ENCODE peak calls at places on chromosomes 16 and 17, in nine cellular contexts. H, D, I, N, Y, J, P, M and A are unnamed samples.

GRCh38 chr17:64230551-64231408 is 32.3 kb downstream of the TEX2 start:
- DNase-seq in H (no peak), D (peak; percentile 97), I (no peak), N (no peak), Y (peak; percentile 26), J (no peak), P (no peak), M (peak; percentile 90), A (peak; percentile 75)

GRCh38 chr16:15515992-15516391 is 81.6 kb downstream of the BMERB1 start:
- DNase-seq in H (no peak), D (no peak), I (no peak), N (no peak), Y (no peak), J (no peak), P (no peak), M (no peak), A (no peak)

GRCh38 chr16:74999683-75000480 is 1.1 kb downstream of the ZNRF1 start:
- DNase-seq in H (peak; percentile 84), D (peak; percentile 61), I (peak; percentile 52), N (peak; percentile 77), Y (peak; percentile 48), J (peak; percentile 59), P (peak; percentile 80), M (no peak), A (no peak)

GRCh38 chr16:30918614-30919013 is 4.8 kb upstream of the FBXL19 start:
- DNase-seq in H (no peak), D (no peak), I (no peak), N (no peak), Y (no peak), J (no peak), P (no peak), M (no peak), A (no peak)

GRCh38 chr17:67759355-67760171 is 41.8 kb downstream of the NOL11 start:
- DNase-seq in H (no peak), D (no peak), I (no peak), N (no peak), Y (peak; percentile 16), J (no peak), P (peak; percentile 65), M (peak; percentile 65), A (peak; percentile 28)

GRCh38 chr17:46878055-46878454 is 26.7 kb downstream of the WNT9B start:
- DNase-seq in H (peak; percentile 88), D (no peak), I (no peak), N (peak; percentile 70), Y (peak; percentile 34), J (no peak), P (peak; percentile 73), M (no peak), A (no peak)

GRCh38 chr17:16944334-16945140 is 27.4 kb downstream of the TNFRSF13B start:
- DNase-seq in H (no peak), D (no peak), I (no peak), N (no peak), Y (no peak), J (no peak), P (peak; percentile 46), M (no peak), A (no peak)

GRCh38 chr16:4209657-4210056 is 32.2 kb downstream of the SRL start:
- DNase-seq in H (no peak), D (no peak), I (peak; percentile 75), N (no peak), Y (no peak), J (no peak), P (no peak), M (no peak), A (no peak)

GRCh38 chr17:19706791-19707727 is 9.3 kb downstream of the SLC47A2 start:
- DNase-seq in H (peak; percentile 53), D (peak; percentile 68), I (no peak), N (no peak), Y (no peak), J (no peak), P (no peak), M (no peak), A (no peak)

GRCh38 chr17:2948721-2949468 is 114.5 kb downstream of the OR1D5 start:
- DNase-seq in H (no peak), D (no peak), I (no peak), N (peak; percentile 26), Y (no peak), J (no peak), P (no peak), M (no peak), A (no peak)

GRCh38 chr17:1628856-1629646 is 417 bp upstream of the SLC43A2 start:
- DNase-seq in H (peak; percentile 96), D (peak; percentile 93), I (peak; percentile 87), N (peak; percentile 95), Y (peak; percentile 92), J (peak; percentile 90), P (peak; percentile 97), M (peak; percentile 92), A (peak; percentile 67)

GRCh38 chr17:69672924-69673323 is 258.4 kb downstream of the MAP2K6 start:
- DNase-seq in H (no peak), D (peak; percentile 32), I (no peak), N (no peak), Y (no peak), J (no peak), P (no peak), M (peak; percentile 74), A (peak; percentile 31)

GRCh38 chr16:25575363-25575762 is 116.4 kb upstream of the HS3ST4 start:
- DNase-seq in H (no peak), D (no peak), I (no peak), N (no peak), Y (no peak), J (no peak), P (no peak), M (no peak), A (no peak)

GRCh38 chr17:1627987-1628855 is at the start of gene SLC43A2:
- DNase-seq in H (peak; percentile 96), D (peak; percentile 78), I (peak; percentile 79), N (peak; percentile 91), Y (peak; percentile 75), J (peak; percentile 77), P (peak; percentile 87), M (peak; percentile 77), A (peak; percentile 47)

GRCh38 chr16:47712276-47713224 is 251.4 kb downstream of the PHKB start:
- DNase-seq in H (peak; percentile 76), D (peak; percentile 31), I (no peak), N (peak; percentile 44), Y (no peak), J (no peak), P (no peak), M (no peak), A (no peak)

GRCh38 chr17:65783845-65784334 is 222.4 kb upstream of the AXIN2 start:
- DNase-seq in H (no peak), D (peak; percentile 80), I (peak; percentile 90), N (no peak), Y (no peak), J (no peak), P (no peak), M (peak; percentile 93), A (peak; percentile 85)

DNA sequence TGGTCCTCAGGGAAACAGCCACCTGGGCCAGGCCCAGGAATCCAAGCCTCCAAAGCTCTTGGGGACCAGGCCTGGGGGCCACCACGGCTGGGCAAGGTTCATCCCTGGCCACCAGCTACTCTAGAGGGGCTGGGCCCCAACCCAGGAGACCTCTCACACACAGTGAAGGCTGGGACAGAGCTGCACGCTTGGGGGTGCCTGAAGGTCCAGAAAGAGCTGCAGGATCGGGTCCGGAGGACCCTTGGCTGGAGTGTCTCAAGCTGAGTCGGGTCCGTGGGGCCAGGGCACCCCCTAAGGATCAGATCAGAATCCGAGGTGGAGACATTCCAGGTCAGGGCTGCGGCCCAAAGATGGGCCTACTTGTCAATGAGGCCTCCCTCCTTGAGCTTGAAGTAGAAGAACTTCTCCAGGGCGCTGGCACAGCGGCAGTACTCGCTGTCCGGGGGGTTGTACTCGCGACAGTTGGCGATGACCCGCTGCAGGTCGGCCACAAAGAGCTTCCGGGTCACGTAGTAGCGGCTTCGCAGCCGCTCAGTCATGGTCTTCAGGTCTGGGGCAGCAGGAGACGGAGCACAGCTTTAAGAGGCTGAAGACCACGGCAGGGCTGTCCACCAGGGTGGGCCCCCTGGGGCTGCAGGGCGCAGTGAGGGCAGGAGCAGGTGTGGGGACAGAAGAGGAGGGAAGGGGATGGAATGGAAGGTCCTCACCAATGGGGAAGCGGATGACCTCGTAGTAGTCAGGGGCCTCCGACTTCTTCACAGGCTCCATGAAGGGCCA is 967 bp upstream of the DHX58 start:
- DNase-seq in H (peak; percentile 69), D (no peak), I (no peak), N (no peak), Y (no peak), J (no peak), P (no peak), M (no peak), A (no peak)
- H3K4me3 ChIP-seq in H (no peak overlapping the region), D (no peak overlapping the region), I (no peak overlapping the region), N (no peak overlapping the region), Y (no peak overlapping the region), J (no peak overlapping the region), P (no peak overlapping the region), M (no peak overlapping the region), A (no peak overlapping the region)

GRCh38 chr17:6857336-6857735 is 25.8 kb upstream of the TEKT1 start:
- DNase-seq in H (no peak), D (no peak), I (no peak), N (no peak), Y (no peak), J (no peak), P (no peak), M (no peak), A (no peak)
- H3K4me3 ChIP-seq in H (no peak overlapping the region), D (no peak overlapping the region), I (no peak overlapping the region), N (no peak overlapping the region), Y (no peak overlapping the region), J (no peak overlapping the region), P (no peak overlapping the region), M (no peak overlapping the region), A (no peak overlapping the region)

DNA sequence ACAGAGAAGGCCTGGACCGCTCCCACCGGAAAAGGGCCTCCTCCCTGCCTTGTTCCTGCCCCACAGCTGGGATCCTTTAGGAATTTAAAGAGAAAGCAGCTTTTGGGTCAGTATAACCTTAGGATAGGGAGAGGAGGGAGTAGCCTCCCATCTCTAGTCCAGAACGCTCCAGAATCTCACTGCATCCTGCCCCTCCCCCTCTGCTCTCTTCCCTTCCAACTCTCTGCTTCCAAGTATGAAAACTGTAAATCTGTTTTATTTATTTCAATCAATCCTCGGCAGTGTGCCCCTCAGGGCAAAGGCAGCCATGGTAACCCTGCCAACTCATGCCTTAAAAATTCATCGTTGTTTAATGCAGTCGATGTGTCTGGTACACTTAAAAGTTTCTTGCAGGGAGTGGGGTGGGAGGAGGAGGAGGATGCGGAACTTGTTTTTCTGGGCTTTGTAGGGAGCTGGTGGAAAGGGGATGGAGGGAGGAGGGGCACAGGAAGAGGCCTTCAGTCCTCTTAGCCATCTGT is 21.2 kb upstream of the MTSS2 start:
- DNase-seq in H (no peak), D (peak; percentile 81), I (no peak), N (no peak), Y (no peak), J (no peak), P (peak; percentile 90), M (peak; percentile 93), A (peak; percentile 45)
- H3K4me3 ChIP-seq in H (no peak overlapping the region), D (no peak overlapping the region), I (no peak overlapping the region), N (no peak overlapping the region), Y (no peak overlapping the region), J (no peak overlapping the region), P (no peak overlapping the region), M (no peak overlapping the region), A (no peak overlapping the region)

DNA sequence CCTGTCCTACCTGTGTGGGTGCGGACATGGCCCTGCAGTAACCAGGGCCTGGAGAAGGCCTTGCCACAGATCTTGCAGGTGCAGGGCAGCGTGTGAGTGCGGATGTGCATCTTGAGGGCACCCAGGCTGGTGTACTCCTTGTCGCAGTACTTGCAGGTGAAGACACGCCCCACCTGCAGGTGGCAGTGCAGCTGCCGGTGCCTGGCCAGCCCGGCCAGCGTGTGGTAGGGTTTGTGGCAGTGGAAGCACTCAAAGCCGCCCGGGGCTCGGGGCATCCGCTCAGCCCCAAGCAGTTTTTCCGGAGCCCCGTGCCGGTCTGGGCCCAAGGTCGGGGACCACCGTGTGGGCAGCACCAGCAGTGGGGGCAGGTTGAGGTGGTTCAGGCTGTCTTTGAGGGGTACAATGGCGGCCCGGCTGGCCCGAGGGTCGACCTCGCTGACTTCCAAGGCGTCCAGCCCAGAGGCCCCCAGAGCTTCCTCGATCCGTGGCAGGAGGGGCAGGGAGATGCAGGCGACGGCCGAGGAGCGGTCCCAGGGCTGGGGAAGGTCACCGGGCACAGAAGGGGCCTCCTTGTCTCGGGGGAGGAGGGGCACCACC is 5.1 kb downstream of the SNAI3 start:
- DNase-seq in H (peak; percentile 85), D (peak; percentile 14), I (peak; percentile 59), N (peak; percentile 61), Y (no peak), J (peak; percentile 63), P (no peak), M (no peak), A (no peak)
- H3K4me3 ChIP-seq in H (no peak overlapping the region), D (no peak overlapping the region), I (no peak overlapping the region), N (no peak overlapping the region), Y (no peak overlapping the region), J (no peak overlapping the region), P (no peak overlapping the region), M (no peak overlapping the region), A (no peak overlapping the region)